ENCODE peak calls at places on chromosome 11, in eight cellular contexts. B, J, Y, A, U, Z, W and R are unnamed samples.

GRCh38 chr11:72227316-72228228 is 3.0 kb downstream of the INPPL1 start:
- DNase-seq in B (peak; percentile 44), J (no peak), U (no peak), Z (no peak), A (no peak), W (peak; percentile 17), Y (peak; percentile 26), R (no peak)

GRCh38 chr11:62652156-62653006 is 721 bp downstream of the INTS5 start:
- DNase-seq in Z (no peak), J (no peak), Y (no peak), B (no peak), A (no peak), U (no peak), W (no peak), R (no peak)

GRCh38 chr11:34345012-34345804 is 12.6 kb downstream of the ABTB2 start:
- DNase-seq in Z (peak; percentile 83), Y (peak; percentile 60), J (no peak), W (peak; percentile 95), U (peak; percentile 69), A (peak; percentile 50), B (peak; percentile 66), R (no peak)

GRCh38 chr11:114438303-114438702 is 964 bp upstream of the REXO2 start:
- DNase-seq in Y (no peak), J (no peak), B (no peak), W (peak; percentile 80), A (no peak), Z (no peak), U (no peak), R (no peak)

GRCh38 chr11:110059706-110060430 is 33.3 kb upstream of the ZC3H12C start:
- DNase-seq in W (peak; percentile 64), A (no peak), B (no peak), J (no peak), U (no peak), Z (no peak), Y (no peak), R (no peak)

GRCh38 chr11:10407055-10407454 is 48.0 kb upstream of the AMPD3 start:
- DNase-seq in Y (no peak), W (peak; percentile 93), U (no peak), J (no peak), B (no peak), Z (no peak), A (no peak), R (no peak)

GRCh38 chr11:46951864-46952263 is 15.3 kb downstream of the CSTPP1 start:
- DNase-seq in U (no peak), J (no peak), W (no peak), Z (no peak), A (no peak), B (no peak), Y (no peak), R (no peak)

GRCh38 chr11:107648247-107648646 is 57.3 kb downstream of the ELMOD1 start:
- DNase-seq in Y (no peak), W (no peak), A (no peak), J (no peak), Z (no peak), B (no peak), U (no peak), R (no peak)

GRCh38 chr11:130738618-130739017 is 177.7 kb downstream of the SNX19 start:
- DNase-seq in Y (no peak), U (no peak), A (no peak), J (no peak), B (no peak), W (peak; percentile 56), Z (no peak), R (no peak)

GRCh38 chr11:36741515-36741914 is 143.5 kb upstream of the RAG2 start:
- DNase-seq in Y (no peak), A (no peak), B (no peak), U (no peak), J (no peak), W (no peak), Z (no peak), R (no peak)

GRCh38 chr11:123594188-123594901 is 60.1 kb downstream of the SCN3B start:
- DNase-seq in U (peak; percentile 16), J (no peak), B (no peak), Z (no peak), W (peak; percentile 14), A (no peak), Y (no peak), R (no peak)

GRCh38 chr11:58060939-58061672 is 30.4 kb downstream of the OR6Q1 start:
- DNase-seq in U (no peak), Z (no peak), B (no peak), A (no peak), W (peak; percentile 18), J (no peak), Y (no peak), R (no peak)

GRCh38 chr11:44557464-44557863 is 8.0 kb upstream of the CD82 start:
- DNase-seq in B (no peak), U (no peak), Y (no peak), A (no peak), J (no peak), Z (no peak), W (no peak), R (no peak)

GRCh38 chr11:72951193-72951592 is 137.0 kb downstream of the ATG16L2 start:
- DNase-seq in B (no peak), A (no peak), W (peak; percentile 14), U (no peak), Y (no peak), J (no peak), Z (no peak), R (no peak)

GRCh38 chr11:63478896-63479295 is 12.1 kb downstream of the PLAAT5 start:
- DNase-seq in W (peak; percentile 86), J (peak; percentile 42), Y (no peak), U (no peak), A (peak; percentile 60), B (peak; percentile 56), Z (no peak), R (peak; percentile 63)

GRCh38 chr11:665062-665706 is 28.1 kb downstream of the DRD4 start:
- DNase-seq in Z (no peak), B (no peak), U (no peak), Y (no peak), A (no peak), J (no peak), W (no peak), R (no peak)

GRCh38 chr11:10658621-10659338 is 34.8 kb downstream of the IRAG1 start:
- DNase-seq in A (no peak), U (no peak), B (no peak), Z (no peak), W (peak; percentile 16), J (peak; percentile 57), Y (no peak), R (no peak)

GRCh38 chr11:8830641-8831040 is 80.3 kb upstream of the AKIP1 start:
- DNase-seq in B (no peak), Y (no peak), W (no peak), U (no peak), Z (no peak), A (no peak), J (no peak), R (no peak)

GRCh38 chr11:68470304-68470811 is 9.8 kb downstream of the PPP6R3 start:
- DNase-seq in W (no peak), J (no peak), Z (no peak), Y (no peak), A (no peak), U (no peak), B (no peak), R (no peak)
- H3K4me1 ChIP-seq in W (no peaks in the 10 kb centered on the region), J (peaks cover 80% of the 10 kb centered on the region), Z (peaks cover 50% of the 10 kb centered on the region), Y (peaks cover 16% of the 10 kb centered on the region), A (peaks cover 66% of the 10 kb centered on the region), U (peaks cover 80% of the 10 kb centered on the region), B (peaks cover 10% of the 10 kb centered on the region), R (peaks cover 86% of the 10 kb centered on the region)

GRCh38 chr11:132122701-132123100 is 752.3 kb downstream of the NTM start:
- DNase-seq in U (no peak), Y (no peak), A (no peak), Z (no peak), J (no peak), B (no peak), W (no peak), R (no peak)

GRCh38 chr11:132123449-132123848 is 753.0 kb downstream of the NTM start:
- DNase-seq in W (no peak), J (no peak), U (no peak), Z (no peak), Y (no peak), B (no peak), A (no peak), R (no peak)

GRCh38 chr11:132123854-132124835 is 753.7 kb downstream of the NTM start:
- DNase-seq in Y (no peak), A (no peak), W (no peak), U (no peak), B (no peak), Z (no peak), J (no peak), R (no peak)

GRCh38 chr11:132126973-132127900 is 756.8 kb downstream of the NTM start:
- DNase-seq in W (peak; percentile 70), A (peak; percentile 41), U (no peak), B (peak; percentile 59), J (peak; percentile 46), Z (no peak), Y (no peak), R (no peak)

GRCh38 chr11:132125855-132126841 is 755.7 kb downstream of the NTM start:
- DNase-seq in B (no peak), Z (no peak), W (peak; percentile 11), U (peak; percentile 72), A (no peak), Y (no peak), J (no peak), R (no peak)
- H3K27ac ChIP-seq in B (no peak overlapping the region), Z (no peak overlapping the region), W (no peak overlapping the region), U (peak overlapping the region; percentile 36), A (no peak overlapping the region), Y (no peak overlapping the region), J (no peak overlapping the region), R (no peak overlapping the region)

DNA sequence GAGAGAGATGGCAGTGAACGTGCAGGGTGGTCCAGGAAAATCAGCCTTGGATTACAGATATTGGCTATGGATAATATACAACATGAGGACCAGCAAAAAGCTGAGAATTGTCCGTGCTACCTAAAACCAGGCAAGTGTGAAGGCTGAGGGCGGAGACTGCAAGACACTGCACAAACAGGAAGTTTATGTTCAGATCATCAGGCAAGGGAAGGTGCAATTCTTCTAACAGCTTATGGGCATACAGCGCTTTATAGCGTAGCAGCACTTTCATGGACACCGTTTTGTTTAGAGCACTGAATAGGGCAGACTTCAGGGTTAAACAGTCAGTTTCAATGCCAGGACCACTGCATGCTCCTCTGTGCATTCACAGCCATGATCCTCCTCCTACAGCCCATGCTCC is 93.1 kb upstream of the TMEM45B start:
- DNase-seq in W (no peak), J (no peak), A (no peak), B (no peak), Z (no peak), Y (no peak), U (no peak), R (peak; percentile 4)
- H3K4me1 ChIP-seq in W (peaks cover 14% of the 10 kb centered on the region), J (no peaks in the 10 kb centered on the region), A (no peaks in the 10 kb centered on the region), B (no peaks in the 10 kb centered on the region), Z (no peaks in the 10 kb centered on the region), Y (no peaks in the 10 kb centered on the region), U (no peaks in the 10 kb centered on the region), R (peaks cover 10% of the 10 kb centered on the region)

DNA sequence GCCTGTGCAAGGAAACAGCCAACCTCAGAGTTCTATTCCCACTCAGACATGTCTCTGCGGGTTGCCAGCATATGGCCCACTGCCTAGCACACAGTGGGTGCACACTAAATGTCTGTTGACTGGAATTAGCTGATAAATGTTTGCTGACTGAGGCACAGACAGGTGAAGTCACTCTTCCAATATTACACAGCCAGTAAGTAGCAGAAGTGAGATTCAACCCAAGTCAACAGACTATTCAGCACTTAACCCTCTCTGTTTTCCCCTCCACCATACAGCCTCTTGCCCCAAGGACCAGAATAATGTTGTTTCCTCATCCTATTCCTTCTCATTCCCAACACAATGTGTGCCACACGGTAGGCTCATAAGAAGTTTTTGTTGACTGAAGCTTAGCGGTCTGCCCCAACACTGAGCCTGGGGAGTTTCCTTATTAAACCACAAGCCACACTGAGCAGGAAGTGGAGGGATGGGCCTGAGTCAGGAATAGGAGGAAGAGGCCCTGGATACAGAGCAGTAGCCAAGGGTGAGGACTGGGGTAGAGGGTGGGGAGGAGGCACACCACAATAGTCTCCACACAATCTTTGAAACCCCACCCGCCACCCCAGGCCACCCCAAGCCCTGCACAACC is 15.7 kb upstream of the IL10RA start:
- DNase-seq in U (no peak), J (no peak), Y (no peak), Z (no peak), W (peak; percentile 46), B (peak; percentile 65), A (no peak), R (peak; percentile 75)
- H3K27ac ChIP-seq in U (no peak overlapping the region), J (no peak overlapping the region), Y (no peak overlapping the region), Z (no peak overlapping the region), W (no peak overlapping the region), B (no peak overlapping the region), A (no peak overlapping the region), R (peak overlapping the region; percentile 27)